ENCODE peak calls at places on chromosomes 16 and 17, in eight cellular contexts. I is amniotic stem cell, O is mammary epithelial cell, K is HFF-Myc, N is activated gamma-delta T cell treated with Interleukin-2 at 50 U/mL for 16 hours, X is memory B cell, T is neuronal stem cell, A is GM13977. Z is an unnamed sample.

GRCh38 chr17:76735586-76736348 is 1.4 kb downstream of the SRSF2 start:
- DNase-seq in K (no peak), A (no peak), X (no peak), I (no peak), T (no peak), O (no peak), N (no peak), Z (no peak)

GRCh38 chr17:17508019-17508535 is 11.9 kb upstream of the RASD1 start:
- DNase-seq in A (no peak), T (no peak), X (no peak), N (no peak), I (no peak), K (no peak), O (no peak), Z (no peak)

GRCh38 chr17:49966767-49967166 is 2.2 kb upstream of the DLX4 start:
- DNase-seq in X (no peak), K (no peak), O (no peak), N (no peak), I (no peak), A (no peak), T (no peak), Z (no peak)

GRCh38 chr17:34420254-34420766 is 57.3 kb upstream of the CCL1 start:
- DNase-seq in K (peak), T (peak), A (peak), X (peak), O (peak), N (peak), I (no peak), Z (peak)

GRCh38 chr17:79935197-79935844 is 96.1 kb upstream of the CBX4 start:
- DNase-seq in T (no peak), I (no peak), N (no peak), O (no peak), X (no peak), K (no peak), A (no peak), Z (no peak)

GRCh38 chr16:50399411-50399810 is 30.6 kb upstream of the BRD7 start:
- DNase-seq in A (no peak), X (no peak), K (no peak), I (no peak), N (no peak), T (no peak), O (no peak), Z (no peak)

GRCh38 chr17:74059471-74059870 is 144.0 kb upstream of the RPL38 start:
- DNase-seq in I (no peak), A (no peak), X (no peak), N (no peak), K (no peak), T (no peak), O (no peak), Z (no peak)

GRCh38 chr16:81964808-81965207 is 46.5 kb downstream of the SDR42E1 start:
- DNase-seq in X (no peak), I (no peak), N (no peak), O (no peak), T (no peak), A (no peak), K (no peak), Z (no peak)

GRCh38 chr17:4738136-4739121 is 1.2 kb upstream of the ZMYND15 start:
- DNase-seq in T (no peak), K (no peak), X (peak), N (no peak), A (no peak), I (no peak), O (peak), Z (no peak)

GRCh38 chr17:17143501-17143900 is 62.6 kb downstream of the PLD6 start:
- DNase-seq in I (no peak), T (no peak), O (no peak), A (no peak), N (no peak), K (no peak), X (no peak), Z (no peak)

GRCh38 chr17:1646199-1646875 is 805 bp upstream of the SCARF1 start:
- DNase-seq in X (no peak), N (no peak), I (no peak), A (no peak), K (no peak), T (no peak), O (no peak), Z (no peak)

GRCh38 chr17:80987941-80988461 is 3.6 kb upstream of the CHMP6 start:
- DNase-seq in O (no peak), X (no peak), K (no peak), N (no peak), A (no peak), I (no peak), T (no peak), Z (no peak)

GRCh38 chr17:8563981-8564602 is 66.4 kb downstream of the MYH10 start:
- DNase-seq in I (peak), O (no peak), N (no peak), T (no peak), K (peak), X (no peak), A (no peak), Z (no peak)

GRCh38 chr16:51061355-51061754 is 89.7 kb downstream of the SALL1 start:
- DNase-seq in A (no peak), O (no peak), X (no peak), N (no peak), K (no peak), T (no peak), I (no peak), Z (no peak)

GRCh38 chr17:70369296-70369855 is 200.0 kb downstream of the KCNJ2 start:
- DNase-seq in A (no peak), N (no peak), I (no peak), O (peak), T (no peak), K (no peak), X (no peak), Z (no peak)

GRCh38 chr17:59763861-59764260 is 56.4 kb downstream of the VMP1 start:
- DNase-seq in K (no peak), O (peak), I (no peak), X (no peak), N (no peak), A (no peak), T (no peak), Z (no peak)

GRCh38 chr16:54577566-54578180 is 291.1 kb upstream of the IRX3 start:
- DNase-seq in N (no peak), A (no peak), I (no peak), K (no peak), X (no peak), O (no peak), T (no peak), Z (peak)

GRCh38 chr17:50627386-50627781 is 7.3 kb upstream of the ABCC3 start:
- DNase-seq in K (no peak), N (no peak), X (no peak), O (no peak), I (no peak), T (no peak), A (no peak), Z (no peak)

GRCh38 chr16:19132898-19133297 is 19.1 kb downstream of the ITPRIPL2 start:
- DNase-seq in O (no peak), X (no peak), I (no peak), K (no peak), A (no peak), N (no peak), T (no peak), Z (no peak)

GRCh38 chr17:33171931-33172330 is 121.2 kb downstream of the ASIC2 start:
- DNase-seq in I (no peak), K (no peak), N (no peak), T (no peak), O (no peak), A (no peak), X (no peak), Z (no peak)

GRCh38 chr17:11492511-11492910 is 105.8 kb upstream of the DNAH9 start:
- DNase-seq in O (no peak), K (no peak), I (no peak), A (no peak), X (no peak), N (no peak), T (no peak), Z (no peak)

GRCh38 chr16:11852092-11852809 is 909 bp upstream of the RSL1D1 start:
- DNase-seq in X (peak), N (no peak), A (no peak), O (no peak), K (no peak), T (no peak), I (no peak), Z (no peak)

GRCh38 chr17:48262982-48263586 is 155.5 kb downstream of the SNX11 start:
- DNase-seq in T (no peak), A (peak), X (no peak), K (no peak), N (no peak), O (no peak), I (no peak), Z (no peak)

GRCh38 chr16:71540-72341 is 690 bp downstream of the RHBDF1 start:
- DNase-seq in O (peak), I (peak), K (no peak), T (peak), X (no peak), A (no peak), N (no peak), Z (peak)

GRCh38 chr16:2773188-2773968 is 3.7 kb downstream of the ELOB start:
- DNase-seq in I (no peak), O (no peak), N (no peak), K (no peak), X (no peak), T (no peak), A (no peak), Z (no peak)

GRCh38 chr17:1111599-1112443 is 68.0 kb downstream of the ABR start:
- DNase-seq in O (no peak), T (no peak), A (no peak), I (no peak), X (no peak), N (no peak), K (no peak), Z (no peak)

GRCh38 chr17:17921192-17922082 is 50.8 kb downstream of the TOM1L2 start:
- DNase-seq in A (no peak), T (peak), K (peak), N (no peak), O (peak), X (no peak), I (peak), Z (no peak)

GRCh38 chr16:86170720-86171119 is 271.8 kb downstream of the IRF8 start:
- DNase-seq in T (no peak), K (no peak), N (no peak), I (no peak), X (no peak), A (no peak), O (no peak), Z (no peak)

GRCh38 chr17:16652847-16653366 is 743 bp downstream of the ZNF624 start:
- DNase-seq in K (no peak), A (peak), T (no peak), N (no peak), X (no peak), I (no peak), O (no peak), Z (no peak)

GRCh38 chr17:50210249-50211225 is 9.1 kb upstream of the COL1A1 start:
- DNase-seq in O (peak), I (peak), X (no peak), A (no peak), N (no peak), K (peak), T (no peak), Z (peak)

Z was measured in nephron progenitor cell.